ENCODE peak calls at places on chromosomes 2 and 18, in six cellular contexts. M is osteocyte; C is COR-L47; A is activated naive CD4-positive, alpha-beta T cell treated with anti-CD3 and anti-CD28 coated beads for 36 hours; B is ovary; V is progenitor cell of endocrine pancreas. U is an unnamed sample.

GRCh38 chr18:63427566-63427965 is 5.3 kb upstream of the VPS4B start:
- DNase-seq in V (no peak), M (no peak), A (peak), B (no peak), C (no peak), U (peak)

GRCh38 chr2:46492301-46492700 is 12.9 kb downstream of the TMEM247 start:
- DNase-seq in C (no peak), B (no peak), M (peak), A (no peak), V (no peak), U (no peak)

GRCh38 chr2:151827564-151828142 is 568 bp downstream of the ARL5A start:
- DNase-seq in C (no peak), V (peak), B (peak), M (no peak), A (peak), U (peak)

GRCh38 chr18:42351455-42351854 is 396.4 kb downstream of the PIK3C3 start:
- DNase-seq in C (no peak), A (no peak), M (no peak), B (no peak), V (no peak), U (no peak)

GRCh38 chr2:150134223-150134858 is 353.1 kb downstream of the RND3 start:
- DNase-seq in V (no peak), C (no peak), B (no peak), A (no peak), M (no peak), U (no peak)

GRCh38 chr2:36523153-36523552 is 74.8 kb downstream of the FEZ2 start:
- DNase-seq in A (no peak), C (no peak), B (no peak), V (no peak), M (no peak), U (no peak)

GRCh38 chr2:98445708-98446577 is 1.3 kb downstream of the INPP4A start:
- DNase-seq in A (peak), B (no peak), M (no peak), C (no peak), V (no peak), U (peak)

GRCh38 chr18:9565407-9565806 is 49.0 kb downstream of the PPP4R1 start:
- DNase-seq in B (no peak), M (no peak), V (no peak), A (no peak), C (no peak), U (no peak)

GRCh38 chr2:33022989-33023731 is 76.4 kb downstream of the LTBP1 start:
- DNase-seq in M (no peak), V (no peak), B (no peak), A (no peak), C (no peak), U (peak)

GRCh38 chr2:178449700-178450573 is 1.0 kb downstream of the PRKRA start:
- DNase-seq in M (no peak), B (no peak), A (no peak), V (no peak), C (no peak), U (no peak)

GRCh38 chr18:70289351-70290330 is 796 bp downstream of the SOCS6 start:
- DNase-seq in C (peak), V (peak), B (peak), M (peak), A (peak), U (peak)

GRCh38 chr18:79786781-79787526 is 10.8 kb upstream of the KCNG2 start:
- DNase-seq in A (no peak), B (no peak), M (no peak), C (no peak), V (no peak), U (no peak)